ENCODE peak calls at places on chromosomes 5 and 9, in eight cellular contexts. One of them, this sample, is unnamed.

GRCh38 chr5:9932770-9933169 is 302.6 kb upstream of the TAS2R1 start:
- DNase-seq in NCI-H1092 treated with DMSO at 0.1 percent for 48 hours: no peak
- DNase-seq in lung: no peak
- DNase-seq in GM12891: no peak
- DNase-seq in stimulated activated CD4-positive, alpha-beta T cell treated with anti-CD3 and anti-CD28 coated beads, Interleukin-1b, Interleukin-23, amount 100 ng/mL, for 24 hours: no peak
- DNase-seq in GM20000: no peak
- DNase-seq in nucleus accumbens: no peak
- DNase-seq in stimulated activated CD8-positive, alpha-beta memory T cell treated with anti-CD3 and anti-CD28 coated beads, Interleukin-7, amount 100 ng/mL, for 1 hour: no peak
- DNase-seq in this sample: no peak

GRCh38 chr5:78771260-78772240 is 123.0 kb upstream of the LHFPL2 start:
- DNase-seq in GM12891: no peak
- DNase-seq in nucleus accumbens: no peak
- DNase-seq in stimulated activated CD4-positive, alpha-beta T cell treated with anti-CD3 and anti-CD28 coated beads, Interleukin-1b, Interleukin-23, amount 100 ng/mL, for 24 hours: no peak
- DNase-seq in lung: no peak
- DNase-seq in stimulated activated CD8-positive, alpha-beta memory T cell treated with anti-CD3 and anti-CD28 coated beads, Interleukin-7, amount 100 ng/mL, for 1 hour: no peak
- DNase-seq in GM20000: no peak
- DNase-seq in NCI-H1092 treated with DMSO at 0.1 percent for 48 hours: no peak
- DNase-seq in this sample: no peak

GRCh38 chr9:81489048-81489447 is 200.3 kb downstream of the TLE1 start:
- DNase-seq in stimulated activated CD8-positive, alpha-beta memory T cell treated with anti-CD3 and anti-CD28 coated beads, Interleukin-7, amount 100 ng/mL, for 1 hour: no peak
- DNase-seq in GM20000: no peak
- DNase-seq in nucleus accumbens: no peak
- DNase-seq in lung: no peak
- DNase-seq in NCI-H1092 treated with DMSO at 0.1 percent for 48 hours: no peak
- DNase-seq in stimulated activated CD4-positive, alpha-beta T cell treated with anti-CD3 and anti-CD28 coated beads, Interleukin-1b, Interleukin-23, amount 100 ng/mL, for 24 hours: no peak
- DNase-seq in GM12891: no peak
- DNase-seq in this sample: no peak

GRCh38 chr9:95499847-95500246 is 16.9 kb downstream of the PTCH1 start:
- DNase-seq in GM12891: no peak
- DNase-seq in stimulated activated CD4-positive, alpha-beta T cell treated with anti-CD3 and anti-CD28 coated beads, Interleukin-1b, Interleukin-23, amount 100 ng/mL, for 24 hours: no peak
- DNase-seq in nucleus accumbens: no peak
- DNase-seq in GM20000: no peak
- DNase-seq in stimulated activated CD8-positive, alpha-beta memory T cell treated with anti-CD3 and anti-CD28 coated beads, Interleukin-7, amount 100 ng/mL, for 1 hour: no peak
- DNase-seq in NCI-H1092 treated with DMSO at 0.1 percent for 48 hours: no peak
- DNase-seq in lung: no peak
- DNase-seq in this sample: no peak

GRCh38 chr9:102124465-102124864 is 386.0 kb upstream of the GRIN3A start:
- DNase-seq in GM20000: no peak
- DNase-seq in GM12891: no peak
- DNase-seq in stimulated activated CD8-positive, alpha-beta memory T cell treated with anti-CD3 and anti-CD28 coated beads, Interleukin-7, amount 100 ng/mL, for 1 hour: no peak
- DNase-seq in NCI-H1092 treated with DMSO at 0.1 percent for 48 hours: no peak
- DNase-seq in lung: no peak
- DNase-seq in nucleus accumbens: no peak
- DNase-seq in stimulated activated CD4-positive, alpha-beta T cell treated with anti-CD3 and anti-CD28 coated beads, Interleukin-1b, Interleukin-23, amount 100 ng/mL, for 24 hours: no peak
- DNase-seq in this sample: no peak

GRCh38 chr9:130565792-130566191 is 13.6 kb upstream of the FUBP3 start:
- DNase-seq in stimulated activated CD4-positive, alpha-beta T cell treated with anti-CD3 and anti-CD28 coated beads, Interleukin-1b, Interleukin-23, amount 100 ng/mL, for 24 hours: no peak
- DNase-seq in GM20000: no peak
- DNase-seq in stimulated activated CD8-positive, alpha-beta memory T cell treated with anti-CD3 and anti-CD28 coated beads, Interleukin-7, amount 100 ng/mL, for 1 hour: no peak
- DNase-seq in NCI-H1092 treated with DMSO at 0.1 percent for 48 hours: no peak
- DNase-seq in lung: no peak
- DNase-seq in GM12891: no peak
- DNase-seq in nucleus accumbens: no peak
- DNase-seq in this sample: no peak

GRCh38 chr5:38434981-38435710 is 121.3 kb downstream of the LIFR start:
- DNase-seq in stimulated activated CD8-positive, alpha-beta memory T cell treated with anti-CD3 and anti-CD28 coated beads, Interleukin-7, amount 100 ng/mL, for 1 hour: no peak
- DNase-seq in stimulated activated CD4-positive, alpha-beta T cell treated with anti-CD3 and anti-CD28 coated beads, Interleukin-1b, Interleukin-23, amount 100 ng/mL, for 24 hours: no peak
- DNase-seq in nucleus accumbens: no peak
- DNase-seq in GM12891: no peak
- DNase-seq in NCI-H1092 treated with DMSO at 0.1 percent for 48 hours: no peak
- DNase-seq in lung: no peak
- DNase-seq in GM20000: no peak
- DNase-seq in this sample: no peak

GRCh38 chr5:120451445-120451844 is 12.7 kb upstream of the PRR16 start:
- DNase-seq in stimulated activated CD8-positive, alpha-beta memory T cell treated with anti-CD3 and anti-CD28 coated beads, Interleukin-7, amount 100 ng/mL, for 1 hour: no peak
- DNase-seq in stimulated activated CD4-positive, alpha-beta T cell treated with anti-CD3 and anti-CD28 coated beads, Interleukin-1b, Interleukin-23, amount 100 ng/mL, for 24 hours: no peak
- DNase-seq in GM12891: no peak
- DNase-seq in lung: no peak
- DNase-seq in GM20000: no peak
- DNase-seq in NCI-H1092 treated with DMSO at 0.1 percent for 48 hours: no peak
- DNase-seq in nucleus accumbens: no peak
- DNase-seq in this sample: no peak

GRCh38 chr5:135018457-135018856 is 15.6 kb downstream of the PITX1 start:
- DNase-seq in nucleus accumbens: no peak
- DNase-seq in GM12891: no peak
- DNase-seq in lung: no peak
- DNase-seq in GM20000: no peak
- DNase-seq in stimulated activated CD8-positive, alpha-beta memory T cell treated with anti-CD3 and anti-CD28 coated beads, Interleukin-7, amount 100 ng/mL, for 1 hour: no peak
- DNase-seq in NCI-H1092 treated with DMSO at 0.1 percent for 48 hours: no peak
- DNase-seq in stimulated activated CD4-positive, alpha-beta T cell treated with anti-CD3 and anti-CD28 coated beads, Interleukin-1b, Interleukin-23, amount 100 ng/mL, for 24 hours: no peak
- DNase-seq in this sample: no peak

GRCh38 chr5:139759219-139759721 is 36.3 kb upstream of the PSD2 start:
- DNase-seq in nucleus accumbens: no peak
- DNase-seq in stimulated activated CD4-positive, alpha-beta T cell treated with anti-CD3 and anti-CD28 coated beads, Interleukin-1b, Interleukin-23, amount 100 ng/mL, for 24 hours: no peak
- DNase-seq in GM20000: no peak
- DNase-seq in lung: no peak
- DNase-seq in GM12891: no peak
- DNase-seq in NCI-H1092 treated with DMSO at 0.1 percent for 48 hours: no peak
- DNase-seq in stimulated activated CD8-positive, alpha-beta memory T cell treated with anti-CD3 and anti-CD28 coated beads, Interleukin-7, amount 100 ng/mL, for 1 hour: no peak
- DNase-seq in this sample: no peak

GRCh38 chr5:3285621-3286020 is 310.0 kb upstream of the IRX1 start:
- DNase-seq in GM20000: no peak
- DNase-seq in stimulated activated CD8-positive, alpha-beta memory T cell treated with anti-CD3 and anti-CD28 coated beads, Interleukin-7, amount 100 ng/mL, for 1 hour: no peak
- DNase-seq in GM12891: no peak
- DNase-seq in NCI-H1092 treated with DMSO at 0.1 percent for 48 hours: no peak
- DNase-seq in nucleus accumbens: no peak
- DNase-seq in lung: no peak
- DNase-seq in stimulated activated CD4-positive, alpha-beta T cell treated with anti-CD3 and anti-CD28 coated beads, Interleukin-1b, Interleukin-23, amount 100 ng/mL, for 24 hours: no peak
- DNase-seq in this sample: no peak

GRCh38 chr5:56359809-56360685 is 126.9 kb upstream of the ANKRD55 start:
- DNase-seq in lung: no peak
- DNase-seq in GM12891: no peak
- DNase-seq in nucleus accumbens: no peak
- DNase-seq in stimulated activated CD8-positive, alpha-beta memory T cell treated with anti-CD3 and anti-CD28 coated beads, Interleukin-7, amount 100 ng/mL, for 1 hour: no peak
- DNase-seq in NCI-H1092 treated with DMSO at 0.1 percent for 48 hours: no peak
- DNase-seq in stimulated activated CD4-positive, alpha-beta T cell treated with anti-CD3 and anti-CD28 coated beads, Interleukin-1b, Interleukin-23, amount 100 ng/mL, for 24 hours: no peak
- DNase-seq in GM20000: no peak
- DNase-seq in this sample: no peak

GRCh38 chr5:53820802-53821171 is 260.3 kb downstream of the NDUFS4 start:
- DNase-seq in stimulated activated CD8-positive, alpha-beta memory T cell treated with anti-CD3 and anti-CD28 coated beads, Interleukin-7, amount 100 ng/mL, for 1 hour: no peak
- DNase-seq in nucleus accumbens: no peak
- DNase-seq in NCI-H1092 treated with DMSO at 0.1 percent for 48 hours: no peak
- DNase-seq in GM12891: no peak
- DNase-seq in stimulated activated CD4-positive, alpha-beta T cell treated with anti-CD3 and anti-CD28 coated beads, Interleukin-1b, Interleukin-23, amount 100 ng/mL, for 24 hours: no peak
- DNase-seq in lung: no peak
- DNase-seq in GM20000: peak; percentile 29
- DNase-seq in this sample: no peak

GRCh38 chr5:51378061-51378409 is 5.2 kb upstream of the ISL1 start:
- DNase-seq in nucleus accumbens: no peak
- DNase-seq in lung: no peak
- DNase-seq in GM12891: no peak
- DNase-seq in stimulated activated CD8-positive, alpha-beta memory T cell treated with anti-CD3 and anti-CD28 coated beads, Interleukin-7, amount 100 ng/mL, for 1 hour: no peak
- DNase-seq in NCI-H1092 treated with DMSO at 0.1 percent for 48 hours: no peak
- DNase-seq in stimulated activated CD4-positive, alpha-beta T cell treated with anti-CD3 and anti-CD28 coated beads, Interleukin-1b, Interleukin-23, amount 100 ng/mL, for 24 hours: no peak
- DNase-seq in GM20000: no peak
- DNase-seq in this sample: no peak

GRCh38 chr5:39779836-39780235 is 355.1 kb upstream of the DAB2 start:
- DNase-seq in NCI-H1092 treated with DMSO at 0.1 percent for 48 hours: no peak
- DNase-seq in GM20000: no peak
- DNase-seq in GM12891: no peak
- DNase-seq in stimulated activated CD4-positive, alpha-beta T cell treated with anti-CD3 and anti-CD28 coated beads, Interleukin-1b, Interleukin-23, amount 100 ng/mL, for 24 hours: no peak
- DNase-seq in stimulated activated CD8-positive, alpha-beta memory T cell treated with anti-CD3 and anti-CD28 coated beads, Interleukin-7, amount 100 ng/mL, for 1 hour: no peak
- DNase-seq in nucleus accumbens: no peak
- DNase-seq in lung: no peak
- DNase-seq in this sample: no peak

GRCh38 chr9:95458666-95459065 is 58.1 kb downstream of the PTCH1 start:
- DNase-seq in nucleus accumbens: no peak
- DNase-seq in stimulated activated CD4-positive, alpha-beta T cell treated with anti-CD3 and anti-CD28 coated beads, Interleukin-1b, Interleukin-23, amount 100 ng/mL, for 24 hours: no peak
- DNase-seq in NCI-H1092 treated with DMSO at 0.1 percent for 48 hours: peak; percentile 50
- DNase-seq in GM12891: no peak
- DNase-seq in GM20000: no peak
- DNase-seq in lung: no peak
- DNase-seq in stimulated activated CD8-positive, alpha-beta memory T cell treated with anti-CD3 and anti-CD28 coated beads, Interleukin-7, amount 100 ng/mL, for 1 hour: no peak
- DNase-seq in this sample: no peak

GRCh38 chr9:94135222-94135621 is 51.0 kb downstream of the PTPDC1 start:
- DNase-seq in NCI-H1092 treated with DMSO at 0.1 percent for 48 hours: no peak
- DNase-seq in GM20000: no peak
- DNase-seq in lung: no peak
- DNase-seq in nucleus accumbens: no peak
- DNase-seq in stimulated activated CD4-positive, alpha-beta T cell treated with anti-CD3 and anti-CD28 coated beads, Interleukin-1b, Interleukin-23, amount 100 ng/mL, for 24 hours: no peak
- DNase-seq in GM12891: no peak
- DNase-seq in stimulated activated CD8-positive, alpha-beta memory T cell treated with anti-CD3 and anti-CD28 coated beads, Interleukin-7, amount 100 ng/mL, for 1 hour: no peak
- DNase-seq in this sample: no peak

GRCh38 chr5:88144219-88145040 is 124.2 kb downstream of the TMEM161B start:
- DNase-seq in GM20000: no peak
- DNase-seq in NCI-H1092 treated with DMSO at 0.1 percent for 48 hours: no peak
- DNase-seq in lung: no peak
- DNase-seq in stimulated activated CD8-positive, alpha-beta memory T cell treated with anti-CD3 and anti-CD28 coated beads, Interleukin-7, amount 100 ng/mL, for 1 hour: no peak
- DNase-seq in nucleus accumbens: no peak
- DNase-seq in GM12891: no peak
- DNase-seq in stimulated activated CD4-positive, alpha-beta T cell treated with anti-CD3 and anti-CD28 coated beads, Interleukin-1b, Interleukin-23, amount 100 ng/mL, for 24 hours: no peak
- DNase-seq in this sample: no peak

GRCh38 chr5:125134216-125135081 is 388.0 kb upstream of the ZNF608 start:
- DNase-seq in NCI-H1092 treated with DMSO at 0.1 percent for 48 hours: no peak
- DNase-seq in stimulated activated CD8-positive, alpha-beta memory T cell treated with anti-CD3 and anti-CD28 coated beads, Interleukin-7, amount 100 ng/mL, for 1 hour: no peak
- DNase-seq in lung: no peak
- DNase-seq in nucleus accumbens: no peak
- DNase-seq in stimulated activated CD4-positive, alpha-beta T cell treated with anti-CD3 and anti-CD28 coated beads, Interleukin-1b, Interleukin-23, amount 100 ng/mL, for 24 hours: no peak
- DNase-seq in GM12891: no peak
- DNase-seq in GM20000: no peak
- DNase-seq in this sample: no peak

GRCh38 chr5:79518718-79519117 is 4.8 kb upstream of the HOMER1 start:
- DNase-seq in GM20000: no peak
- DNase-seq in GM12891: no peak
- DNase-seq in stimulated activated CD8-positive, alpha-beta memory T cell treated with anti-CD3 and anti-CD28 coated beads, Interleukin-7, amount 100 ng/mL, for 1 hour: no peak
- DNase-seq in NCI-H1092 treated with DMSO at 0.1 percent for 48 hours: no peak
- DNase-seq in nucleus accumbens: no peak
- DNase-seq in lung: no peak
- DNase-seq in stimulated activated CD4-positive, alpha-beta T cell treated with anti-CD3 and anti-CD28 coated beads, Interleukin-1b, Interleukin-23, amount 100 ng/mL, for 24 hours: no peak
- DNase-seq in this sample: no peak

GRCh38 chr5:69450116-69450515 is 35.2 kb downstream of the MARVELD2 start:
- DNase-seq in GM12891: no peak
- DNase-seq in lung: no peak
- DNase-seq in NCI-H1092 treated with DMSO at 0.1 percent for 48 hours: no peak
- DNase-seq in GM20000: no peak
- DNase-seq in stimulated activated CD4-positive, alpha-beta T cell treated with anti-CD3 and anti-CD28 coated beads, Interleukin-1b, Interleukin-23, amount 100 ng/mL, for 24 hours: no peak
- DNase-seq in stimulated activated CD8-positive, alpha-beta memory T cell treated with anti-CD3 and anti-CD28 coated beads, Interleukin-7, amount 100 ng/mL, for 1 hour: no peak
- DNase-seq in nucleus accumbens: no peak
- DNase-seq in this sample: no peak

GRCh38 chr9:121650220-121651013 is 1.0 kb upstream of the DAB2IP start:
- DNase-seq in stimulated activated CD4-positive, alpha-beta T cell treated with anti-CD3 and anti-CD28 coated beads, Interleukin-1b, Interleukin-23, amount 100 ng/mL, for 24 hours: no peak
- DNase-seq in nucleus accumbens: no peak
- DNase-seq in GM20000: no peak
- DNase-seq in stimulated activated CD8-positive, alpha-beta memory T cell treated with anti-CD3 and anti-CD28 coated beads, Interleukin-7, amount 100 ng/mL, for 1 hour: no peak
- DNase-seq in GM12891: no peak
- DNase-seq in lung: peak; percentile 42
- DNase-seq in NCI-H1092 treated with DMSO at 0.1 percent for 48 hours: peak; percentile 55
- DNase-seq in this sample: no peak

GRCh38 chr5:116300016-116300601 is 215.3 kb downstream of the COMMD10 start:
- DNase-seq in GM12891: no peak
- DNase-seq in stimulated activated CD8-positive, alpha-beta memory T cell treated with anti-CD3 and anti-CD28 coated beads, Interleukin-7, amount 100 ng/mL, for 1 hour: no peak
- DNase-seq in NCI-H1092 treated with DMSO at 0.1 percent for 48 hours: no peak
- DNase-seq in stimulated activated CD4-positive, alpha-beta T cell treated with anti-CD3 and anti-CD28 coated beads, Interleukin-1b, Interleukin-23, amount 100 ng/mL, for 24 hours: no peak
- DNase-seq in lung: no peak
- DNase-seq in nucleus accumbens: no peak
- DNase-seq in GM20000: no peak
- DNase-seq in this sample: no peak

GRCh38 chr5:134177197-134178171 is 734 bp upstream of the SKP1 start:
- DNase-seq in stimulated activated CD8-positive, alpha-beta memory T cell treated with anti-CD3 and anti-CD28 coated beads, Interleukin-7, amount 100 ng/mL, for 1 hour: no peak
- DNase-seq in GM12891: peak; percentile 28
- DNase-seq in GM20000: no peak
- DNase-seq in nucleus accumbens: no peak
- DNase-seq in lung: peak; percentile 40
- DNase-seq in stimulated activated CD4-positive, alpha-beta T cell treated with anti-CD3 and anti-CD28 coated beads, Interleukin-1b, Interleukin-23, amount 100 ng/mL, for 24 hours: no peak
- DNase-seq in NCI-H1092 treated with DMSO at 0.1 percent for 48 hours: peak; percentile 78
- DNase-seq in this sample: no peak

GRCh38 chr9:34590376-34591090 is 1.0 kb upstream of the CNTFR start:
- DNase-seq in stimulated activated CD8-positive, alpha-beta memory T cell treated with anti-CD3 and anti-CD28 coated beads, Interleukin-7, amount 100 ng/mL, for 1 hour: no peak
- DNase-seq in nucleus accumbens: no peak
- DNase-seq in GM20000: no peak
- DNase-seq in GM12891: no peak
- DNase-seq in lung: no peak
- DNase-seq in stimulated activated CD4-positive, alpha-beta T cell treated with anti-CD3 and anti-CD28 coated beads, Interleukin-1b, Interleukin-23, amount 100 ng/mL, for 24 hours: no peak
- DNase-seq in NCI-H1092 treated with DMSO at 0.1 percent for 48 hours: no peak
- DNase-seq in this sample: no peak

GRCh38 chr9:72356019-72356653 is 8.9 kb downstream of the ZFAND5 start:
- DNase-seq in GM12891: no peak
- DNase-seq in nucleus accumbens: no peak
- DNase-seq in NCI-H1092 treated with DMSO at 0.1 percent for 48 hours: no peak
- DNase-seq in lung: no peak
- DNase-seq in stimulated activated CD4-positive, alpha-beta T cell treated with anti-CD3 and anti-CD28 coated beads, Interleukin-1b, Interleukin-23, amount 100 ng/mL, for 24 hours: no peak
- DNase-seq in GM20000: no peak
- DNase-seq in stimulated activated CD8-positive, alpha-beta memory T cell treated with anti-CD3 and anti-CD28 coated beads, Interleukin-7, amount 100 ng/mL, for 1 hour: no peak
- DNase-seq in this sample: no peak

GRCh38 chr5:180785794-180786221 is 16.8 kb downstream of the MGAT1 start:
- DNase-seq in GM20000: no peak
- DNase-seq in stimulated activated CD4-positive, alpha-beta T cell treated with anti-CD3 and anti-CD28 coated beads, Interleukin-1b, Interleukin-23, amount 100 ng/mL, for 24 hours: no peak
- DNase-seq in stimulated activated CD8-positive, alpha-beta memory T cell treated with anti-CD3 and anti-CD28 coated beads, Interleukin-7, amount 100 ng/mL, for 1 hour: no peak
- DNase-seq in GM12891: no peak
- DNase-seq in NCI-H1092 treated with DMSO at 0.1 percent for 48 hours: no peak
- DNase-seq in lung: no peak
- DNase-seq in nucleus accumbens: no peak
- DNase-seq in this sample: no peak

GRCh38 chr5:98308960-98309359 is 464.5 kb upstream of the RGMB start:
- DNase-seq in GM12891: no peak
- DNase-seq in lung: no peak
- DNase-seq in stimulated activated CD8-positive, alpha-beta memory T cell treated with anti-CD3 and anti-CD28 coated beads, Interleukin-7, amount 100 ng/mL, for 1 hour: no peak
- DNase-seq in stimulated activated CD4-positive, alpha-beta T cell treated with anti-CD3 and anti-CD28 coated beads, Interleukin-1b, Interleukin-23, amount 100 ng/mL, for 24 hours: no peak
- DNase-seq in nucleus accumbens: no peak
- DNase-seq in GM20000: no peak
- DNase-seq in NCI-H1092 treated with DMSO at 0.1 percent for 48 hours: no peak
- DNase-seq in this sample: no peak

GRCh38 chr5:172078726-172079345 is 72.4 kb upstream of the FBXW11 start:
- DNase-seq in stimulated activated CD4-positive, alpha-beta T cell treated with anti-CD3 and anti-CD28 coated beads, Interleukin-1b, Interleukin-23, amount 100 ng/mL, for 24 hours: no peak
- DNase-seq in NCI-H1092 treated with DMSO at 0.1 percent for 48 hours: no peak
- DNase-seq in stimulated activated CD8-positive, alpha-beta memory T cell treated with anti-CD3 and anti-CD28 coated beads, Interleukin-7, amount 100 ng/mL, for 1 hour: no peak
- DNase-seq in nucleus accumbens: no peak
- DNase-seq in GM12891: no peak
- DNase-seq in GM20000: no peak
- DNase-seq in lung: peak; percentile 38
- DNase-seq in this sample: no peak

GRCh38 chr9:73869261-73869660 is 627.9 kb upstream of the RORB start:
- DNase-seq in GM12891: peak; percentile 4
- DNase-seq in NCI-H1092 treated with DMSO at 0.1 percent for 48 hours: peak; percentile 29
- DNase-seq in GM20000: peak; percentile 29
- DNase-seq in nucleus accumbens: no peak
- DNase-seq in stimulated activated CD8-positive, alpha-beta memory T cell treated with anti-CD3 and anti-CD28 coated beads, Interleukin-7, amount 100 ng/mL, for 1 hour: no peak
- DNase-seq in lung: no peak
- DNase-seq in stimulated activated CD4-positive, alpha-beta T cell treated with anti-CD3 and anti-CD28 coated beads, Interleukin-1b, Interleukin-23, amount 100 ng/mL, for 24 hours: no peak
- DNase-seq in this sample: no peak

GRCh38 chr9:131951905-131952304 is 127.8 kb downstream of the MED27 start:
- DNase-seq in stimulated activated CD4-positive, alpha-beta T cell treated with anti-CD3 and anti-CD28 coated beads, Interleukin-1b, Interleukin-23, amount 100 ng/mL, for 24 hours: no peak
- DNase-seq in GM12891: no peak
- DNase-seq in stimulated activated CD8-positive, alpha-beta memory T cell treated with anti-CD3 and anti-CD28 coated beads, Interleukin-7, amount 100 ng/mL, for 1 hour: no peak
- DNase-seq in GM20000: no peak
- DNase-seq in nucleus accumbens: no peak
- DNase-seq in lung: no peak
- DNase-seq in NCI-H1092 treated with DMSO at 0.1 percent for 48 hours: no peak
- DNase-seq in this sample: no peak